ENCODE peak calls at places on chromosomes 5 and 9, in five cellular contexts. M is pancreas, Q is PC-3, Z is cardiac muscle cell, S is GM23338. W is an unnamed sample.

GRCh38 chr9:76162109-76162730 is 232.0 kb downstream of the RFK start:
- DNase-seq in M (no peak), Q (no peak), Z (no peak), S (no peak), W (no peak)

GRCh38 chr9:74940600-74940999 is 12.1 kb downstream of the C9orf40 start:
- DNase-seq in M (no peak), Q (peak; percentile 75), Z (no peak), S (peak; percentile 48), W (no peak)

GRCh38 chr9:20512636-20513035 is 109.7 kb downstream of the MLLT3 start:
- DNase-seq in M (no peak), Q (peak; percentile 19), Z (no peak), S (no peak), W (no peak)

GRCh38 chr5:554284-554988 is 30.2 kb upstream of the SLC9A3 start:
- DNase-seq in M (peak; percentile 34), Q (no peak), Z (no peak), S (no peak), W (no peak)

GRCh38 chr9:26159575-26160392 is 481.5 kb upstream of the TUSC1 start:
- DNase-seq in M (no peak), Q (no peak), Z (no peak), S (no peak), W (no peak)

GRCh38 chr9:83061036-83061435 is 1.9 kb downstream of the RASEF start:
- DNase-seq in M (no peak), Q (peak; percentile 75), Z (no peak), S (no peak), W (no peak)

GRCh38 chr9:93268551-93269314 is 84.8 kb downstream of the WNK2 start:
- DNase-seq in M (peak; percentile 85), Q (no peak), Z (no peak), S (no peak), W (no peak)

GRCh38 chr9:123069010-123069481 is 35.6 kb downstream of the GPR21 start:
- DNase-seq in M (no peak), Q (no peak), Z (no peak), S (no peak), W (no peak)

GRCh38 chr5:130324953-130325671 is 420.8 kb downstream of the CHSY3 start:
- DNase-seq in M (no peak), Q (no peak), Z (no peak), S (no peak), W (no peak)

GRCh38 chr9:37238122-37238521 is 117.7 kb downstream of the ZCCHC7 start:
- DNase-seq in M (no peak), Q (no peak), Z (no peak), S (no peak), W (no peak)

GRCh38 chr5:79728396-79728795 is 38.8 kb downstream of the CMYA5 start:
- DNase-seq in M (no peak), Q (peak; percentile 10), Z (no peak), S (no peak), W (no peak)

GRCh38 chr5:38615042-38615441 is 58.6 kb upstream of the LIFR start:
- DNase-seq in M (no peak), Q (no peak), Z (no peak), S (no peak), W (no peak)

GRCh38 chr9:92308893-92309292 is 15.4 kb upstream of the IARS1 start:
- DNase-seq in M (no peak), Q (no peak), Z (no peak), S (no peak), W (no peak)

GRCh38 chr5:180161420-180162303 is 47.3 kb downstream of the RASGEF1C start:
- DNase-seq in M (no peak), Q (no peak), Z (no peak), S (peak; percentile 44), W (no peak)

GRCh38 chr5:76081811-76082783 is 1.1 kb upstream of the SV2C start:
- DNase-seq in M (no peak), Q (no peak), Z (no peak), S (peak; percentile 33), W (no peak)

GRCh38 chr9:131274674-131275331 is 1.5 kb downstream of the FAM78A start:
- DNase-seq in M (no peak), Q (no peak), Z (no peak), S (no peak), W (peak; percentile 71)
- H3K4me3 ChIP-seq in M (peak overlapping the region; percentile 80), Q (no peak overlapping the region), Z (peak overlapping the region; percentile 98), S (no peak overlapping the region), W (peak overlapping the region; percentile 96)

GRCh38 chr5:131661931-131662330 is 26.9 kb upstream of the RAPGEF6 start:
- DNase-seq in M (no peak), Q (no peak), Z (no peak), S (no peak), W (no peak)

GRCh38 chr5:131654309-131654708 is 19.3 kb upstream of the RAPGEF6 start:
- DNase-seq in M (no peak), Q (no peak), Z (no peak), S (no peak), W (no peak)

GRCh38 chr5:131664929-131665328 is 29.9 kb upstream of the RAPGEF6 start:
- DNase-seq in M (no peak), Q (no peak), Z (no peak), S (no peak), W (no peak)

GRCh38 chr5:131659290-131659689 is 24.3 kb upstream of the RAPGEF6 start:
- DNase-seq in M (no peak), Q (no peak), Z (no peak), S (no peak), W (no peak)

DNA sequence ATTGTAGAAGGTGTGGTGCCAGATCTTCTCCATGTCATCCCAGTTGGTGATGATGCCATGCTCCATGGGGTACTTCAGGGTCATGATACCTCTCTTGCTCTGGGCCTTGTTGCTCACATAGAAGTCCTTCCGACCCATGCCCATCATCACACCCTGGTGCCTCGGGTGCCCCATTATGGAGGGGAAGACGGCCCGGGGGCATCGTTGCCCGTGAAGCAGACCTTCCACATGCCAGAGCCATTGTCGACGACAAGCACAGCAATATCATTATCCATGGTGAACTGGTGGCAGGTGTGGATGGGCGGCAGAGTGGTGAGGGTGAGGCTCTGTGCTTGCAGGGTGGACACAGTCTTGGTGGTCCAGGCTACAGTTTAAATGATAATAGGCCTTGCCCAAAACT is 24.8 kb upstream of the RAPGEF6 start:
- DNase-seq in M (no peak), Q (no peak), Z (no peak), S (no peak), W (no peak)
- H3K27me3 ChIP-seq in M (no peaks in the 10 kb centered on the region), Q (no peaks in the 10 kb centered on the region), Z (no peaks in the 10 kb centered on the region), S (no peaks in the 10 kb centered on the region), W (no peaks in the 10 kb centered on the region)

GRCh38 chr5:103475629-103476240 is 86.9 kb downstream of the NUDT12 start:
- DNase-seq in M (no peak), Q (peak; percentile 91), Z (peak; percentile 60), S (peak; percentile 65), W (no peak)
- TF ChIP-seq CTCF in M (peak; percentile 14), Q (peak; percentile 95), Z (peak; percentile 57), S (peak; percentile 86), W (peak; percentile 77)

GRCh38 chr5:64210866-64211265 is 45.2 kb downstream of the RNF180 start:
- DNase-seq in M (no peak), Q (peak; percentile 87), Z (no peak), S (peak; percentile 57), W (no peak)
- H3K4me3 ChIP-seq in M (no peak overlapping the region), Q (no peak overlapping the region), Z (no peak overlapping the region), S (no peak overlapping the region), W (no peak overlapping the region)

DNA sequence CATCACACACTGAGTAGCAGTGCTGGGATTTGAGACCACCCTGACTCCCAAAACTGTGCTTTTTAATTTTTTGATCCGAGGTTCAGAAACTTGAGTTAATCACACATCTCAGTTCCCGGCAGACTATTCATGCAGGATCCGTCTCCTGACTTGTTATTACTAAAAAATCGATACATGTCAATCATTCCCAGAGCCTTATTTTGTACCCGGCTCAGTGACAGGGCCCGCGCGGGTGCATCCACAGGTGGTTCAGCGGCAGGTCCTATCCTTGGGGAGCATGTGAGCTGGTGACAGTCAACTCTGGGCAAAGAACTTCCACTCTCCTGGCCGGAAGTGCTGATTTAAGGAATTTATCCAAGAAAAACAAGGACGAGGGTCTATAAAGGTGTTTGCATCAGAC is 95.9 kb upstream of the MVB12B start:
- DNase-seq in M (no peak), Q (no peak), Z (no peak), S (no peak), W (no peak)
- H3K27me3 ChIP-seq in M (no peaks in the 10 kb centered on the region), Q (no peaks in the 10 kb centered on the region), Z (no peaks in the 10 kb centered on the region), S (no peaks in the 10 kb centered on the region), W (peaks cover 49% of the 10 kb centered on the region)

DNA sequence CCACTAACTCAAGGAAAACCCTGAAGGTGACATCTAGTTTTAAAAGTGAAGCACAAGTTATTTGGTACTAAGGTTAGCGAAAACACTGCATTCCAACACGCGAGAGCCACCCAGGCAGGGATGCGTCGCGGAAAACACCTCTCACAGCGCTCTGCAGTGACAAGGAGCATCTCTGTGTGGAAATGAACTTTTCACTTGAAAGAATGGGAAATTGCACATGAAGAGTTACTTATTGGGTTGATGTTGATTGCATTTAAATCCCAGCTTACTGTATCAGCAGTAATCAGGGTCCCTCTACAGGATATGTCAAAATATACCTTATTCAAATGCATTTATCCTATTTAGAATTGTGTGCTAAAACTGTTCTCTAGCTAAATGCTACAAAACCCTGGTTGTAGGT is 144.4 kb downstream of the BNC2 start:
- DNase-seq in M (no peak), Q (peak; percentile 40), Z (no peak), S (peak; percentile 53), W (no peak)
- TF ChIP-seq CTCF in M (no peak), Q (peak; percentile 58), Z (no peak), S (no peak), W (no peak)

GRCh38 chr9:110259566-110259965 is 3.3 kb upstream of the TXN start:
- DNase-seq in M (no peak), Q (no peak), Z (no peak), S (no peak), W (no peak)

GRCh38 chr9:110257097-110257955 is 1.0 kb upstream of the TXN start:
- DNase-seq in M (no peak), Q (no peak), Z (peak; percentile 92), S (peak; percentile 31), W (peak; percentile 55)

GRCh38 chr9:110258671-110259070 is 2.4 kb upstream of the TXN start:
- DNase-seq in M (no peak), Q (no peak), Z (no peak), S (no peak), W (no peak)

GRCh38 chr9:110256392-110257096 is at the start of gene TXN:
- DNase-seq in M (peak; percentile 94), Q (peak; percentile 77), Z (peak; percentile 91), S (peak; percentile 89), W (peak; percentile 93)

GRCh38 chr9:110257971-110258370 is 1.7 kb upstream of the TXN start:
- DNase-seq in M (no peak), Q (no peak), Z (no peak), S (no peak), W (no peak)
- H3K4me3 ChIP-seq in M (no peak overlapping the region), Q (peak overlapping the region; percentile 88), Z (no peak overlapping the region), S (peak overlapping the region; percentile 91), W (peak overlapping the region; percentile 94)

GRCh38 chr5:154143121-154143725 is 47.3 kb upstream of the GALNT10 start:
- DNase-seq in M (no peak), Q (no peak), Z (no peak), S (no peak), W (no peak)
- H3K27me3 ChIP-seq in M (no peaks in the 10 kb centered on the region), Q (no peaks in the 10 kb centered on the region), Z (no peaks in the 10 kb centered on the region), S (no peaks in the 10 kb centered on the region), W (no peaks in the 10 kb centered on the region)